ENCODE peak calls at places on chromosome 6, in eight cellular contexts. Q, C, Z, P, N, G, V and O are unnamed samples.

GRCh38 chr6:141252828-141253608 is 879.7 kb upstream of the GJE1 start:
- DNase-seq in Q (no peak), C (no peak), Z (no peak), P (no peak), N (no peak), G (no peak), V (no peak), O (no peak)

GRCh38 chr6:63259153-63259552 is 47.9 kb downstream of the FKBP1C start:
- DNase-seq in Q (no peak), C (no peak), Z (no peak), P (no peak), N (no peak), G (no peak), V (no peak), O (no peak)

GRCh38 chr6:89650579-89650978 is 12.0 kb upstream of the LYRM2 start:
- DNase-seq in Q (no peak), C (no peak), Z (no peak), P (no peak), N (no peak), G (no peak), V (no peak), O (no peak)

GRCh38 chr6:2857580-2858337 is 16.1 kb upstream of the SERPINB1 start:
- DNase-seq in Q (peak; percentile 77), C (peak; percentile 58), Z (no peak), P (no peak), N (peak; percentile 83), G (peak; percentile 93), V (no peak), O (peak; percentile 80)

GRCh38 chr6:105642708-105643107 is 239.8 kb upstream of the PREP start:
- DNase-seq in Q (no peak), C (no peak), Z (no peak), P (no peak), N (no peak), G (no peak), V (no peak), O (no peak)

GRCh38 chr6:116100419-116101297 is at the start of gene NT5DC1:
- DNase-seq in Q (peak; percentile 63), C (peak; percentile 78), Z (peak; percentile 88), P (peak; percentile 51), N (peak; percentile 81), G (peak; percentile 79), V (peak; percentile 85), O (peak; percentile 89)

GRCh38 chr6:107101211-107101610 is 14.1 kb downstream of the BEND3 start:
- DNase-seq in Q (no peak), C (no peak), Z (no peak), P (no peak), N (no peak), G (no peak), V (no peak), O (no peak)

GRCh38 chr6:128599036-128599435 is 78.6 kb upstream of the PTPRK start:
- DNase-seq in Q (no peak), C (no peak), Z (no peak), P (no peak), N (no peak), G (no peak), V (no peak), O (no peak)

GRCh38 chr6:139569561-139569960 is 195.1 kb upstream of the CITED2 start:
- DNase-seq in Q (no peak), C (no peak), Z (no peak), P (no peak), N (no peak), G (no peak), V (no peak), O (no peak)

GRCh38 chr6:38701551-38701950 is 1.4 kb downstream of the GLO1 start:
- DNase-seq in Q (no peak), C (no peak), Z (no peak), P (no peak), N (no peak), G (no peak), V (no peak), O (no peak)

GRCh38 chr6:153831350-153832078 is 207.5 kb upstream of the OPRM1 start:
- DNase-seq in Q (no peak), C (no peak), Z (no peak), P (no peak), N (no peak), G (no peak), V (no peak), O (no peak)

GRCh38 chr6:117078624-117079023 is 186.7 kb upstream of the VGLL2 start:
- DNase-seq in Q (no peak), C (no peak), Z (no peak), P (no peak), N (no peak), G (no peak), V (no peak), O (no peak)

GRCh38 chr6:132811276-132811675 is 3.1 kb upstream of the RPS12 start:
- DNase-seq in Q (no peak), C (no peak), Z (no peak), P (no peak), N (no peak), G (peak; percentile 46), V (no peak), O (no peak)

GRCh38 chr6:4125933-4126864 is 9.2 kb downstream of the ECI2 start:
- DNase-seq in Q (peak; percentile 56), C (peak; percentile 23), Z (no peak), P (peak; percentile 29), N (peak; percentile 68), G (peak; percentile 47), V (no peak), O (no peak)

GRCh38 chr6:154289818-154290508 is 66.6 kb downstream of the IPCEF1 start:
- DNase-seq in Q (no peak), C (no peak), Z (no peak), P (no peak), N (no peak), G (no peak), V (no peak), O (no peak)

GRCh38 chr6:104623052-104623690 is 236.5 kb downstream of the HACE1 start:
- DNase-seq in Q (no peak), C (no peak), Z (no peak), P (no peak), N (peak; percentile 11), G (no peak), V (no peak), O (no peak)

GRCh38 chr6:84752118-84752850 is 12.1 kb downstream of the TBX18 start:
- DNase-seq in Q (no peak), C (no peak), Z (no peak), P (no peak), N (peak; percentile 28), G (no peak), V (no peak), O (no peak)

GRCh38 chr6:33288942-33289783 is at the start of the genes PFDN6 and WDR46:
- DNase-seq in Q (peak; percentile 85), C (peak; percentile 76), Z (peak; percentile 84), P (peak; percentile 83), N (peak; percentile 86), G (peak; percentile 86), V (peak; percentile 78), O (peak; percentile 94)
- TF ChIP-seq POLR2A in Q (peak; percentile 34), C (peak; percentile 33), Z (no peak), P (no peak), N (peak; percentile 27), G (no peak), V (peak; percentile 30), O (peak; percentile 77)

GRCh38 chr6:166824146-166824879 is 132.0 kb downstream of the RNASET2 start:
- DNase-seq in Q (no peak), C (no peak), Z (no peak), P (no peak), N (no peak), G (no peak), V (no peak), O (no peak)

GRCh38 chr6:166826264-166826663 is 130.1 kb downstream of the RNASET2 start:
- DNase-seq in Q (no peak), C (no peak), Z (no peak), P (no peak), N (no peak), G (no peak), V (no peak), O (no peak)

GRCh38 chr6:166825553-166826145 is 130.7 kb downstream of the RNASET2 start:
- DNase-seq in Q (no peak), C (no peak), Z (no peak), P (no peak), N (no peak), G (no peak), V (no peak), O (no peak)

GRCh38 chr6:166822609-166823008 is 133.7 kb downstream of the RNASET2 start:
- DNase-seq in Q (no peak), C (no peak), Z (no peak), P (no peak), N (no peak), G (no peak), V (no peak), O (no peak)

DNA sequence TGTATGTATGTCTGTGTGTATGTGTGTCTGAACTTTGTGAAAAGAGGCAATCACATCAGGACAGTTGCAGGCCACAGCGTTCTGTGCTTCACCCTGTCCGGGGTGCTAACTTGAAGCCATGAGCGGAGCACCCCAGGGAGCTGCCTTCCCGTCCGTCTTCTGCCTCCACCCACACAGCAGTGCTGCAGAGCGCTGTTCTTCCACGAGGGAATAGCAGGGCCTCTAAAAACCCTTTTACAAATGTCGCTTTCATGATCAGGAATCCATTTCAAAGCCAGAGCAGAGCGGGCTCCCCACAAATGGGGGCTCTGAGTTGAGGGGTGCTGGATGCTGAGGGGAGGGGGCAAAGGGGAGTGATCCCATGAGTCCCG is 131.5 kb downstream of the RNASET2 start:
- DNase-seq in Q (no peak), C (no peak), Z (no peak), P (no peak), N (no peak), G (no peak), V (no peak), O (no peak)
- TF ChIP-seq POLR2A in Q (no peak), C (no peak), Z (no peak), P (no peak), N (no peak), G (no peak), V (no peak), O (no peak)

DNA sequence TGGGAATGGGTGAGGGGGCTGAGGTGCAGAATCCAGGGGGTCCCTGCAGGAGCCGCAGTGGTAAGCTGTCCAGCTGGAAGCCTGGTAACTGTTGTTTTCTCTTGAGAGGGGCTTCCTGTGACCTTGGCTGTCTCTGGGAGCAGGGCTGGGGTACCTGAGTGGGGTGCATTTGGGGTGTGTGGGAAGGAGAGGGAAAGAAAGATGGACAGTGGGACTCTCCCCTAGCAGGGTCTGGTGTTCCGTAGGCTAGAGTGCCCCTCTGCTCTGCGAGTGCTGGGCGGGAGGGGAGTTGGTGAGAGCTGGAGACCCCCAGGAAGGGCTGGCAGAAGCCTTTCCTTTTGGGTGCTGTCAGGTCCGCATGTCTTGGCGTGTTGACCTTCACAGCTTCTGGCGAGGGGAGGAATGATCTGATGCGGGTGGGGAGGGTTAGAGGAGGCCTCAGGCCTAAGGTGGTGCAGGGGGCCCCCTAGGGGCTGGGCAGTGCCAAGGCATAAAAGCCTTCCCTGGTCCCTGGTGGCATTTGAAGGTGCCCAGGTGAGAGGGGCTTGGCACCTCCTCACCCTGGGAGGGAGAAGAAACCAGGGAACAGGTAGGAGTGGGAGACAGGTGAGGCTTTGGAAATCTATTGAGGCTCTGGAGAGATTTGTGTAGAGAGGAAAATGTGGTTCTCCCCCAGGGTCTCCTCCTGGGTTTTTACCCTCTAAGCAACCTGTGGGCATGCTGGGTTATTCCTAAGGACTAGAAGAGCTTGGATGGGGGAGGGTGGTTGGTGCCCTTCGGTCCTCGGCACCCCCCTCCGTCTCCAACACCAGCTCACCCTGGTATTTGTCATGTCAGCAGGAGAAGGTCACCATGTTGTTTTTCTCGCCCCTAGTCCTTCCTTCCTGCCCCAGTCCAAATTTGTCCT is 3.3 kb downstream of the VEGFA start:
- DNase-seq in Q (peak; percentile 96), C (no peak), Z (peak; percentile 76), P (no peak), N (peak; percentile 68), G (peak; percentile 70), V (peak; percentile 80), O (peak; percentile 88)
- TF ChIP-seq POLR2A in Q (no peak), C (no peak), Z (no peak), P (no peak), N (no peak), G (no peak), V (peak; percentile 75), O (peak; percentile 77)

GRCh38 chr6:69796627-69797390 is at the start of gene LMBRD1:
- DNase-seq in Q (peak; percentile 82), C (peak; percentile 96), Z (peak; percentile 99), P (peak; percentile 99), N (peak; percentile 93), G (peak; percentile 98), V (peak; percentile 99), O (peak; percentile 99)
- TF ChIP-seq POLR2A in Q (peak; percentile 6), C (peak; percentile 20), Z (no peak), P (no peak), N (peak; percentile 11), G (no peak), V (peak; percentile 40), O (peak; percentile 27)